ENCODE peak calls at places on chromosomes 12 and 14, in nine cellular contexts. F, N, L, U, M, D, E, A and C are unnamed samples.

GRCh38 chr12:18482601-18483120 is 221.3 kb downstream of the PIK3C2G start:
- DNase-seq in U (no peak), D (no peak), L (no peak), N (no peak), A (no peak), M (no peak), F (no peak), E (no peak), C (no peak)

GRCh38 chr14:60485600-60486251 is at the start of gene C14orf39:
- DNase-seq in N (peak; percentile 69), E (no peak), D (no peak), F (no peak), M (peak; percentile 34), U (no peak), A (no peak), L (no peak), C (peak; percentile 3)

GRCh38 chr14:55094630-55095157 is 34.4 kb upstream of the LGALS3 start:
- DNase-seq in L (no peak), F (no peak), M (no peak), D (no peak), A (peak; percentile 7), E (no peak), U (no peak), N (no peak), C (no peak)

GRCh38 chr14:104462651-104463630 is 116.6 kb upstream of the C14orf180 start:
- DNase-seq in E (no peak), M (no peak), N (peak; percentile 33), U (no peak), D (no peak), A (no peak), L (no peak), F (no peak), C (no peak)

GRCh38 chr14:34722723-34723545 is 8.5 kb upstream of the CFL2 start:
- DNase-seq in L (peak; percentile 34), U (peak; percentile 32), M (peak; percentile 78), A (no peak), N (peak; percentile 66), E (peak; percentile 27), F (no peak), D (peak; percentile 71), C (peak; percentile 43)

GRCh38 chr12:54371328-54372112 is 7.2 kb upstream of the GPR84 start:
- DNase-seq in D (no peak), M (peak; percentile 16), N (no peak), L (no peak), U (no peak), A (peak; percentile 88), E (no peak), F (no peak), C (no peak)

GRCh38 chr12:89707992-89708792 is 446 bp downstream of the ATP2B1 start:
- DNase-seq in U (peak; percentile 36), M (peak; percentile 16), A (peak; percentile 82), F (peak; percentile 94), D (no peak), N (peak; percentile 63), E (peak; percentile 47), L (no peak), C (peak; percentile 18)

GRCh38 chr12:32788405-32788804 is 32.7 kb upstream of the YARS2 start:
- DNase-seq in E (no peak), N (no peak), M (no peak), L (no peak), U (no peak), A (no peak), F (no peak), D (no peak), C (no peak)

GRCh38 chr14:66918527-66918926 is 270.7 kb upstream of the GARIN2 start:
- DNase-seq in U (no peak), A (no peak), L (no peak), M (no peak), N (no peak), F (no peak), D (peak; percentile 77), E (no peak), C (no peak)

GRCh38 chr12:116454076-116454475 is 105.1 kb upstream of the MAP1LC3B2 start:
- DNase-seq in A (no peak), M (no peak), L (no peak), N (no peak), F (no peak), E (no peak), U (no peak), D (no peak), C (no peak)

GRCh38 chr14:94387051-94388026 is 1.1 kb downstream of the SERPINA1 start:
- DNase-seq in A (no peak), F (no peak), L (no peak), U (no peak), E (no peak), N (no peak), D (no peak), M (no peak), C (no peak)

GRCh38 chr12:48978291-48978740 is at the start of gene WNT1:
- DNase-seq in D (no peak), L (no peak), U (no peak), F (no peak), M (no peak), A (no peak), N (peak; percentile 70), E (no peak), C (no peak)

GRCh38 chr14:98731286-98731685 is 540.7 kb downstream of the BCL11B start:
- DNase-seq in U (no peak), D (no peak), M (no peak), E (no peak), A (no peak), F (no peak), N (peak; percentile 3), L (no peak), C (no peak)

GRCh38 chr14:68140111-68140741 is 320.6 kb downstream of the RAD51B start:
- DNase-seq in U (peak; percentile 38), L (no peak), A (peak; percentile 70), N (no peak), E (peak; percentile 59), D (peak; percentile 64), M (peak; percentile 86), F (no peak), C (no peak)

GRCh38 chr14:65434216-65434850 is 21.8 kb downstream of the FUT8 start:
- DNase-seq in N (no peak), M (no peak), F (no peak), L (no peak), D (no peak), A (no peak), E (no peak), U (no peak), C (no peak)

GRCh38 chr14:26984318-26985177 is 386.7 kb upstream of the NOVA1 start:
- DNase-seq in A (peak; percentile 62), N (peak; percentile 64), F (no peak), E (peak; percentile 64), D (peak; percentile 64), M (peak; percentile 57), U (peak; percentile 62), L (no peak), C (no peak)

GRCh38 chr12:10719482-10719881 is 3.6 kb downstream of the YBX3 start:
- DNase-seq in E (no peak), M (peak; percentile 60), F (no peak), U (no peak), N (no peak), A (no peak), L (no peak), D (no peak), C (no peak)

GRCh38 chr12:10721654-10722501 is 1.2 kb downstream of the YBX3 start:
- DNase-seq in E (peak; percentile 88), L (peak; percentile 13), N (peak; percentile 44), A (peak; percentile 97), M (peak; percentile 100), D (peak; percentile 81), U (peak; percentile 81), F (peak; percentile 85), C (peak; percentile 20)

GRCh38 chr12:10720974-10721565 is 2.1 kb downstream of the YBX3 start:
- DNase-seq in U (no peak), N (no peak), A (no peak), E (no peak), F (no peak), M (peak; percentile 34), L (no peak), D (no peak), C (no peak)

GRCh38 chr12:10722502-10722904 is 620 bp downstream of the YBX3 start:
- DNase-seq in F (peak; percentile 86), E (peak; percentile 43), U (peak; percentile 43), D (peak; percentile 19), N (peak; percentile 67), M (no peak), L (peak; percentile 50), A (no peak), C (peak; percentile 41)

GRCh38 chr12:10722905-10723866 is at the start of gene YBX3:
- DNase-seq in D (peak; percentile 69), F (peak; percentile 88), A (peak; percentile 95), E (peak; percentile 88), U (peak; percentile 87), L (peak; percentile 68), M (peak; percentile 84), N (peak; percentile 84), C (peak; percentile 64)
- TF ChIP-seq POLR2A in D (peak; percentile 79), F (no peak), A (peak; percentile 91), E (peak; percentile 24), U (no peak), L (peak; percentile 25), M (peak; percentile 53), N (peak; percentile 35), C (no peak)

GRCh38 chr12:13171921-13172859 is 24.3 kb upstream of the EMP1 start:
- DNase-seq in N (peak; percentile 35), F (no peak), U (no peak), M (no peak), L (no peak), D (no peak), E (peak; percentile 30), A (peak; percentile 84), C (no peak)
- TF ChIP-seq POLR2AphosphoS5 in N (no peak), F (no peak), U (no peak), M (no peak), L (no peak), D (no peak), E (no peak), A (no peak), C (no peak)

DNA sequence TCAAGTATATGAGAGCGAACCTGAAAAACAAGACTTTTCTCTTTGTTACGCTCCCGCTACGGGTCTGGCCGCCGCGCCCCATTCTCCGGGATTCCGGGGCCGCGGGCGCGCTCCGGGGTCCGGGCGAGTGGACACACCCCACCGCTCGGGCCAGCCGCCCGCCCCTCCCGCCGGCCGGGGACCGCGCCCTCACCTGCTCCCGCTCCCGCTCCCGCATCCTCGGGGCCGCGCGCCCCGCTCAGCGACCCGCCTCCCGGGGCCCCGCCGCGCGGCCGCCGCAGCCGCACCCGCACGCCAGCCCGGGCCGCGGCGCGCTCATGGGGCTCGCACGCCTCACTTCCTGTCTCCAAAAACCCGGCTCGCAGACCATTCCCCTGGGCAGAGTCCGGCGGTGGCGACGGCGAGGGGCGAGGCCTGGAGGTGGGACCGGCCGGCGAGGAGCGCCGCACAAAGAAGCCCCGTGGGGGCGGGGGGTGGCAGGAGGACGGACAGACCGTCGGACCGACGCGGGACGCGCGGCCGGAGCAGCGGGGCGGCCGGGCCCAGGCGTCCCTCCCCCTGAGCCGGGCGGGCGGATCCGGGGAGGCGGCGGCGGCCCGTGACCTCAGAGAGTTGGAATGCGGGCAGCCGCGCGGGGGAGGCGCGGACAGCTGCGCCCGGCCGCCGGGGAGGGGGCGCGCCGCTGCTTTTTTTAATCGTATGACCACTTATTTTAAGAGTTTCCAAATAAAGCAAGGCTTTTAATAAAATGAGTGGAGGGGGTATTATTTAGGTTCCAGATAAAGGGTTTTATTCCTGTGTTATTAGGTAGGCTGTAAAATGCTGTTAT is at the start of gene PTPN21:
- DNase-seq in M (peak; percentile 69), E (peak; percentile 84), L (peak; percentile 42), A (peak; percentile 74), N (peak; percentile 83), F (peak; percentile 82), U (peak; percentile 76), D (peak; percentile 43), C (peak; percentile 37)
- TF ChIP-seq POLR2A in M (peak; percentile 53), E (peak; percentile 55), L (no peak), A (peak; percentile 40), N (no peak), F (no peak), U (no peak), D (peak; percentile 27), C (no peak)

GRCh38 chr12:13146539-13146938 is 43.1 kb upstream of the GSG1 start:
- DNase-seq in M (no peak), F (no peak), A (no peak), L (no peak), D (no peak), E (no peak), U (no peak), N (no peak), C (no peak)
- TF ChIP-seq POLR2AphosphoS5 in M (no peak), F (no peak), A (no peak), L (no peak), D (no peak), E (peak; percentile 27), U (peak; percentile 49), N (no peak), C (no peak)